ENCODE peak calls at places on chromosomes 11 and 22, in five cellular contexts. Y, S, B, C and D are unnamed samples.

GRCh38 chr22:43088979-43089717 is at the start of gene TTLL1:
- DNase-seq in S (peak), Y (peak), C (peak), B (peak), D (peak)

GRCh38 chr11:113984781-113985180 is 9.9 kb downstream of the HTR3A start:
- DNase-seq in C (no peak), S (no peak), Y (no peak), B (no peak), D (no peak)

GRCh38 chr11:10108901-10109665 is 184.9 kb downstream of the SBF2 start:
- DNase-seq in Y (no peak), C (peak), B (no peak), S (no peak), D (no peak)

GRCh38 chr22:27718186-27719032 is 83.1 kb downstream of the MN1 start:
- DNase-seq in Y (peak), C (peak), S (no peak), B (no peak), D (no peak)

GRCh38 chr11:95671768-95672167 is 117.8 kb downstream of the FAM76B start:
- DNase-seq in Y (no peak), S (no peak), C (no peak), B (no peak), D (no peak)

GRCh38 chr11:112852141-112852853 is 108.9 kb upstream of the NCAM1 start:
- DNase-seq in B (no peak), S (no peak), C (peak), Y (no peak), D (no peak)

GRCh38 chr22:45321827-45322226 is 12.1 kb downstream of the FAM118A start:
- DNase-seq in C (no peak), S (no peak), B (no peak), Y (no peak), D (no peak)

GRCh38 chr11:108032800-108033199 is 24.1 kb downstream of the CUL5 start:
- DNase-seq in Y (no peak), C (no peak), S (no peak), B (no peak), D (no peak)

GRCh38 chr11:120648706-120649250 is 137.2 kb downstream of the GRIK4 start:
- DNase-seq in S (no peak), C (no peak), Y (no peak), B (no peak), D (no peak)

GRCh38 chr11:101870510-101870909 is 44.3 kb upstream of the CEP126 start:
- DNase-seq in Y (no peak), B (no peak), C (peak), S (no peak), D (no peak)

GRCh38 chr22:42747701-42748513 is 27.2 kb upstream of the A4GALT start:
- DNase-seq in Y (no peak), B (no peak), C (peak), S (no peak), D (no peak)

GRCh38 chr11:11022126-11022730 is 164.4 kb upstream of the ZBED5 start:
- DNase-seq in B (no peak), Y (no peak), S (no peak), C (peak), D (peak)

GRCh38 chr22:42933783-42934144 is 76.7 kb upstream of the ARFGAP3 start:
- DNase-seq in Y (no peak), S (no peak), C (peak), B (no peak), D (no peak)

GRCh38 chr11:46346886-46347636 is at the start of gene DGKZ:
- DNase-seq in C (peak), B (peak), S (peak), Y (peak), D (peak)

GRCh38 chr11:119417726-119418540 is 5.0 kb downstream of the THY1 start:
- DNase-seq in S (no peak), C (peak), B (no peak), Y (peak), D (no peak)

GRCh38 chr11:65330544-65330943 is 3.1 kb upstream of the DPF2 start:
- DNase-seq in C (no peak), Y (no peak), S (no peak), B (no peak), D (no peak)

GRCh38 chr22:30214703-30215405 is 31.7 kb downstream of the LIF start:
- DNase-seq in C (no peak), S (no peak), B (no peak), Y (no peak), D (no peak)

GRCh38 chr11:119087747-119088241 is 3.1 kb downstream of the HMBS start:
- DNase-seq in S (no peak), Y (no peak), B (no peak), C (no peak), D (no peak)

GRCh38 chr11:104152941-104153340 is 11.0 kb downstream of the PDGFD start:
- DNase-seq in S (no peak), Y (no peak), B (no peak), C (no peak), D (peak)

GRCh38 chr22:50244420-50245213 is at the start of gene TUBGCP6:
- DNase-seq in Y (peak), C (peak), S (peak), B (peak), D (peak)

GRCh38 chr11:9955387-9955786 is 291.5 kb downstream of the SWAP70 start:
- DNase-seq in Y (no peak), B (no peak), C (no peak), S (no peak), D (no peak)

GRCh38 chr22:41598081-41598480 is 8.4 kb upstream of the PMM1 start:
- DNase-seq in Y (peak), B (no peak), S (no peak), C (peak), D (no peak)

GRCh38 chr11:18721576-18722292 is 4.3 kb downstream of the IGSF22 start:
- DNase-seq in B (peak), C (peak), Y (no peak), S (peak), D (peak)